ENCODE peak calls at places on chromosomes 5 and 9, in eight cellular contexts. One of them, this sample, is unnamed.

GRCh38 chr5:172910828-172911627 is 48.2 kb upstream of the RPL26L1 start:
- DNase-seq in H54: no peak
- DNase-seq in endothelial cell of umbilical vein: peak; percentile 90
- DNase-seq in tibial nerve: peak; percentile 68
- DNase-seq in HepG2: peak; percentile 27
- DNase-seq in GM12891: no peak
- DNase-seq in A549: peak; percentile 96
- DNase-seq in HCT116: peak; percentile 21
- DNase-seq in this sample: peak; percentile 65

GRCh38 chr5:150318613-150319483 is 16.1 kb upstream of the ARSI start:
- DNase-seq in GM12891: no peak
- DNase-seq in H54: no peak
- DNase-seq in A549: no peak
- DNase-seq in HepG2: no peak
- DNase-seq in endothelial cell of umbilical vein: no peak
- DNase-seq in tibial nerve: no peak
- DNase-seq in HCT116: no peak
- DNase-seq in this sample: no peak

GRCh38 chr9:96395964-96396363 is 12.5 kb upstream of the SLC35D2 start:
- DNase-seq in HepG2: no peak
- DNase-seq in H54: no peak
- DNase-seq in GM12891: no peak
- DNase-seq in endothelial cell of umbilical vein: no peak
- DNase-seq in A549: no peak
- DNase-seq in tibial nerve: no peak
- DNase-seq in HCT116: no peak
- DNase-seq in this sample: no peak

GRCh38 chr9:107685901-107686300 is 196.3 kb upstream of the KLF4 start:
- DNase-seq in H54: no peak
- DNase-seq in A549: no peak
- DNase-seq in GM12891: no peak
- DNase-seq in endothelial cell of umbilical vein: no peak
- DNase-seq in HepG2: no peak
- DNase-seq in tibial nerve: no peak
- DNase-seq in HCT116: no peak
- DNase-seq in this sample: no peak

GRCh38 chr9:37761511-37761910 is 7.9 kb downstream of the TRMT10B start:
- DNase-seq in HepG2: no peak
- DNase-seq in GM12891: no peak
- DNase-seq in A549: no peak
- DNase-seq in tibial nerve: no peak
- DNase-seq in HCT116: no peak
- DNase-seq in endothelial cell of umbilical vein: no peak
- DNase-seq in H54: no peak
- DNase-seq in this sample: no peak

GRCh38 chr5:139277171-139277570 is 16.4 kb upstream of the MATR3 start:
- DNase-seq in HCT116: no peak
- DNase-seq in H54: no peak
- DNase-seq in endothelial cell of umbilical vein: peak; percentile 72
- DNase-seq in tibial nerve: no peak
- DNase-seq in A549: no peak
- DNase-seq in GM12891: no peak
- DNase-seq in HepG2: no peak
- DNase-seq in this sample: no peak

GRCh38 chr9:14136047-14136446 is 177.9 kb downstream of the NFIB start:
- DNase-seq in GM12891: no peak
- DNase-seq in A549: no peak
- DNase-seq in HepG2: no peak
- DNase-seq in tibial nerve: no peak
- DNase-seq in HCT116: no peak
- DNase-seq in endothelial cell of umbilical vein: no peak
- DNase-seq in H54: no peak
- DNase-seq in this sample: no peak

GRCh38 chr9:36214571-36214970 is 23.9 kb downstream of the CLTA start:
- DNase-seq in H54: no peak
- DNase-seq in HepG2: no peak
- DNase-seq in GM12891: no peak
- DNase-seq in HCT116: no peak
- DNase-seq in A549: no peak
- DNase-seq in endothelial cell of umbilical vein: peak; percentile 55
- DNase-seq in tibial nerve: no peak
- DNase-seq in this sample: no peak

GRCh38 chr5:103526164-103526915 is 36.2 kb downstream of the NUDT12 start:
- DNase-seq in A549: no peak
- DNase-seq in H54: no peak
- DNase-seq in GM12891: no peak
- DNase-seq in tibial nerve: no peak
- DNase-seq in HepG2: no peak
- DNase-seq in endothelial cell of umbilical vein: no peak
- DNase-seq in HCT116: no peak
- DNase-seq in this sample: no peak

GRCh38 chr5:113271753-113272454 is 162.9 kb downstream of the TSSK1B start:
- DNase-seq in H54: no peak
- DNase-seq in GM12891: no peak
- DNase-seq in A549: no peak
- DNase-seq in endothelial cell of umbilical vein: peak; percentile 43
- DNase-seq in HCT116: no peak
- DNase-seq in HepG2: no peak
- DNase-seq in tibial nerve: no peak
- DNase-seq in this sample: no peak

GRCh38 chr9:70412678-70413426 is 1.6 kb downstream of the KLF9 start:
- DNase-seq in HCT116: no peak
- DNase-seq in A549: peak; percentile 28
- DNase-seq in HepG2: peak; percentile 37
- DNase-seq in tibial nerve: peak; percentile 48
- DNase-seq in endothelial cell of umbilical vein: peak; percentile 81
- DNase-seq in GM12891: no peak
- DNase-seq in H54: peak; percentile 71
- DNase-seq in this sample: peak; percentile 49

GRCh38 chr9:27554712-27555111 is 18.6 kb downstream of the C9orf72 start:
- DNase-seq in HepG2: no peak
- DNase-seq in H54: no peak
- DNase-seq in tibial nerve: no peak
- DNase-seq in GM12891: no peak
- DNase-seq in endothelial cell of umbilical vein: no peak
- DNase-seq in A549: no peak
- DNase-seq in HCT116: no peak
- DNase-seq in this sample: no peak

GRCh38 chr9:124941689-124942561 is 1.0 kb upstream of the GOLGA1 start:
- DNase-seq in H54: peak; percentile 30
- DNase-seq in HepG2: peak; percentile 29
- DNase-seq in A549: peak; percentile 26
- DNase-seq in GM12891: no peak
- DNase-seq in HCT116: peak; percentile 2
- DNase-seq in tibial nerve: no peak
- DNase-seq in endothelial cell of umbilical vein: peak; percentile 70
- DNase-seq in this sample: peak; percentile 35

GRCh38 chr9:136977223-136978072 is at the start of gene PTGDS:
- DNase-seq in endothelial cell of umbilical vein: no peak
- DNase-seq in HepG2: no peak
- DNase-seq in H54: no peak
- DNase-seq in A549: no peak
- DNase-seq in HCT116: no peak
- DNase-seq in tibial nerve: peak; percentile 65
- DNase-seq in GM12891: no peak
- DNase-seq in this sample: no peak
- TF ChIP-seq POLR2A in endothelial cell of umbilical vein: no peak
- TF ChIP-seq POLR2A in HepG2: no peak
- TF ChIP-seq POLR2A in H54: no peak
- TF ChIP-seq POLR2A in A549: no peak
- TF ChIP-seq POLR2A in HCT116: no peak
- TF ChIP-seq POLR2A in tibial nerve: peak; percentile 63
- TF ChIP-seq POLR2A in GM12891: no peak
- TF ChIP-seq POLR2A in this sample: no peak

GRCh38 chr5:14144586-14145355 is 1.6 kb downstream of the TRIO start:
- DNase-seq in endothelial cell of umbilical vein: peak; percentile 73
- DNase-seq in H54: no peak
- DNase-seq in HCT116: peak; percentile 52
- DNase-seq in A549: peak; percentile 81
- DNase-seq in tibial nerve: peak; percentile 18
- DNase-seq in GM12891: peak; percentile 57
- DNase-seq in HepG2: no peak
- DNase-seq in this sample: peak; percentile 55
- TF ChIP-seq POLR2A in endothelial cell of umbilical vein: peak; percentile 4
- TF ChIP-seq POLR2A in H54: peak; percentile 75
- TF ChIP-seq POLR2A in HCT116: no peak
- TF ChIP-seq POLR2A in A549: no peak
- TF ChIP-seq POLR2A in tibial nerve: peak; percentile 22
- TF ChIP-seq POLR2A in GM12891: peak; percentile 68
- TF ChIP-seq POLR2A in HepG2: no peak
- TF ChIP-seq POLR2A in this sample: no peak

DNA sequence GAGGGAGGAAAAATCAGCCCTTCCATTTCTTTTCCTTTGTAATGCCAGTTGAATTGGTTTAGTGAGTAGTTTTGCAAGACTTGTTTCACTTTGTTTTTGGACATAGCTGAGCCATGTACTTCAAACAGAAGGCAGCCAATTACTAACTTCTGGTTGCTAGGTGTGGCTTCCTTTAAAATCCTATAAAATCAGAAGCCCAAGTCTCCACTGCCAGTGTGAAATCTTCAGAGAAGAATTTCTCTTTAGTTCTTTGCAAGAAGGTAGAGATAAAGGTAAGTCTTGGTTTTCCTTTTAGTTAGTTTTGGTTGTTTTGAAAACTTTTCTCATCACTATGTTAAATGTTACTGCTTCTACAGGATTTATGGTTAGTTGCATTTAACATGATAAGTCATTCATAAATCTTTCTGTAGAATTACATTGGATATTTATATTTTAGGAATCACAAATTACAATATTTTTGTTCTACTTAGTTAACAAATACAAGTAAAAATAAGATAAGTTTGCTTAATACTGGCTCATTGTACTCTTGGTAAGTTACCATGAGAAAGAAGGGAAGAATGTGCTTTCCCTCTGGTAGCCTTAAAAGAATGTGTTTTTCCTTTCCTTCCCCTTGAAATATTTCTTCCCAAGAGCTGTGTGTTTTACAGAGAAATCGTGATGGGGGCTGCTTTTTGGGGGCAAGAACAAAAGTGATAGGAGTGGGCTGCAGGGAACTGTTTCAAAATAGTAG is at the start of gene ANXA1:
- DNase-seq in tibial nerve: no peak
- DNase-seq in H54: peak; percentile 38
- DNase-seq in HepG2: no peak
- DNase-seq in endothelial cell of umbilical vein: peak; percentile 77
- DNase-seq in HCT116: peak; percentile 89
- DNase-seq in GM12891: no peak
- DNase-seq in A549: peak; percentile 94
- DNase-seq in this sample: peak; percentile 15
- TF ChIP-seq POLR2A in tibial nerve: peak; percentile 83
- TF ChIP-seq POLR2A in H54: no peak
- TF ChIP-seq POLR2A in HepG2: no peak
- TF ChIP-seq POLR2A in endothelial cell of umbilical vein: peak; percentile 98
- TF ChIP-seq POLR2A in HCT116: peak; percentile 90
- TF ChIP-seq POLR2A in GM12891: no peak
- TF ChIP-seq POLR2A in A549: no peak
- TF ChIP-seq POLR2A in this sample: peak; percentile 46

GRCh38 chr5:126858441-126858840 is 81.5 kb downstream of the LMNB1 start:
- DNase-seq in GM12891: no peak
- DNase-seq in tibial nerve: no peak
- DNase-seq in HepG2: no peak
- DNase-seq in HCT116: no peak
- DNase-seq in A549: no peak
- DNase-seq in endothelial cell of umbilical vein: no peak
- DNase-seq in H54: no peak
- DNase-seq in this sample: no peak
- TF ChIP-seq POLR2A in GM12891: no peak
- TF ChIP-seq POLR2A in tibial nerve: no peak
- TF ChIP-seq POLR2A in HepG2: no peak
- TF ChIP-seq POLR2A in HCT116: no peak
- TF ChIP-seq POLR2A in A549: no peak
- TF ChIP-seq POLR2A in endothelial cell of umbilical vein: no peak
- TF ChIP-seq POLR2A in H54: no peak
- TF ChIP-seq POLR2A in this sample: no peak

GRCh38 chr5:92554447-92555085 is 1026.5 kb downstream of the NR2F1-AS1 start:
- DNase-seq in endothelial cell of umbilical vein: no peak
- DNase-seq in HepG2: no peak
- DNase-seq in A549: no peak
- DNase-seq in H54: no peak
- DNase-seq in tibial nerve: no peak
- DNase-seq in HCT116: no peak
- DNase-seq in GM12891: no peak
- DNase-seq in this sample: no peak
- TF ChIP-seq POLR2A in endothelial cell of umbilical vein: no peak
- TF ChIP-seq POLR2A in HepG2: no peak
- TF ChIP-seq POLR2A in A549: no peak
- TF ChIP-seq POLR2A in H54: no peak
- TF ChIP-seq POLR2A in tibial nerve: no peak
- TF ChIP-seq POLR2A in HCT116: no peak
- TF ChIP-seq POLR2A in GM12891: no peak
- TF ChIP-seq POLR2A in this sample: no peak

GRCh38 chr9:83966209-83966582 is 13.8 kb downstream of the HNRNPK start:
- DNase-seq in HCT116: no peak
- DNase-seq in GM12891: no peak
- DNase-seq in endothelial cell of umbilical vein: no peak
- DNase-seq in H54: no peak
- DNase-seq in tibial nerve: no peak
- DNase-seq in HepG2: no peak
- DNase-seq in A549: no peak
- DNase-seq in this sample: peak; percentile 9

GRCh38 chr9:83969602-83970001 is 10.4 kb downstream of the HNRNPK start:
- DNase-seq in endothelial cell of umbilical vein: no peak
- DNase-seq in H54: no peak
- DNase-seq in GM12891: no peak
- DNase-seq in tibial nerve: no peak
- DNase-seq in A549: no peak
- DNase-seq in HCT116: no peak
- DNase-seq in HepG2: no peak
- DNase-seq in this sample: no peak

GRCh38 chr9:83965350-83966208 is 14.4 kb downstream of the HNRNPK start:
- DNase-seq in tibial nerve: no peak
- DNase-seq in A549: peak; percentile 31
- DNase-seq in HepG2: peak; percentile 73
- DNase-seq in H54: no peak
- DNase-seq in HCT116: no peak
- DNase-seq in GM12891: no peak
- DNase-seq in endothelial cell of umbilical vein: no peak
- DNase-seq in this sample: peak; percentile 15

GRCh38 chr9:83964973-83965349 is 15.1 kb downstream of the HNRNPK start:
- DNase-seq in HCT116: no peak
- DNase-seq in HepG2: no peak
- DNase-seq in H54: no peak
- DNase-seq in endothelial cell of umbilical vein: peak; percentile 24
- DNase-seq in tibial nerve: no peak
- DNase-seq in GM12891: no peak
- DNase-seq in A549: no peak
- DNase-seq in this sample: peak; percentile 15

DNA sequence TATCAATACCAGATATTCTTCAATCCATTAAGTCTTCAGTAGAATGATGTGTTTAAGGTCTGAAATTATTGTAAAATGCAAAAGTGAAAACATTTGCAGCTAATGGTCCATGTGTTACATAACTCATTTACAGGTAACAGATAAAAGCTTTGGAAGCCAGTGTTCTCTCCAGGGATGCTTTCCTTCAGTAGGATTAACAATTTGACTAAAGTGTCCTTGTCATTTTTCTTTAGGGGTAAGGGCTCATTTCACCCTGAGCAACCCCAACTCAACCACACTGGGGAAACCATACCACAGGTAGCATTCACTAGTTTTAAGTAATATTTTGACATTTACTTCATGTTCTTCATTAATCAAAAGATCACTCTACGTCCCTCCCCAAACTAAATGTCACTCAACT is 12.9 kb downstream of the HNRNPK start:
- DNase-seq in tibial nerve: no peak
- DNase-seq in A549: no peak
- DNase-seq in HepG2: no peak
- DNase-seq in endothelial cell of umbilical vein: no peak
- DNase-seq in H54: no peak
- DNase-seq in HCT116: no peak
- DNase-seq in GM12891: no peak
- DNase-seq in this sample: no peak
- TF ChIP-seq POLR2A in tibial nerve: no peak
- TF ChIP-seq POLR2A in A549: no peak
- TF ChIP-seq POLR2A in HepG2: no peak
- TF ChIP-seq POLR2A in endothelial cell of umbilical vein: no peak
- TF ChIP-seq POLR2A in H54: no peak
- TF ChIP-seq POLR2A in HCT116: no peak
- TF ChIP-seq POLR2A in GM12891: peak; percentile 48
- TF ChIP-seq POLR2A in this sample: no peak

This sample was measured in erythroblast.